ENCODE peak calls at places on chromosome 14, in four cellular contexts. L, A, U and K are unnamed samples.

GRCh38 chr14:74491952-74492351 is 1.2 kb downstream of the NPC2 start:
- DNase-seq in L (no peak), A (peak), U (peak), K (peak)

GRCh38 chr14:98946995-98947394 is 325.0 kb downstream of the BCL11B start:
- DNase-seq in L (no peak), A (no peak), U (peak), K (no peak)

GRCh38 chr14:24944800-24945199 is 105.1 kb downstream of the STXBP6 start:
- DNase-seq in L (no peak), A (no peak), U (no peak), K (no peak)

GRCh38 chr14:33986804-33987203 is 35.9 kb upstream of the EGLN3 start:
- DNase-seq in U (no peak), A (no peak), L (no peak), K (peak)

GRCh38 chr14:69069020-69069421 is 83.9 kb downstream of the DCAF5 start:
- DNase-seq in U (no peak), L (no peak), A (no peak), K (no peak)

GRCh38 chr14:97129639-97130038 is 332.5 kb downstream of the VRK1 start:
- DNase-seq in A (no peak), U (no peak), L (no peak), K (no peak)

GRCh38 chr14:89378119-89378518 is 38.9 kb downstream of the FOXN3 start:
- DNase-seq in L (no peak), U (no peak), A (no peak), K (peak)

GRCh38 chr14:68987653-68988036 is 8.5 kb upstream of the ACTN1 start:
- DNase-seq in L (no peak), U (no peak), A (no peak), K (peak)

GRCh38 chr14:36505193-36505815 is 14.7 kb downstream of the NKX2-1 start:
- DNase-seq in L (no peak), A (no peak), U (no peak), K (no peak)

GRCh38 chr14:69012251-69012953 is 33.3 kb upstream of the ACTN1 start:
- DNase-seq in L (no peak), A (no peak), U (no peak), K (no peak)

GRCh38 chr14:36866867-36867266 is 205.2 kb downstream of the PAX9 start:
- DNase-seq in A (no peak), L (no peak), U (no peak), K (peak)

GRCh38 chr14:44989497-44990440 is 27.8 kb downstream of the TOGARAM1 start:
- DNase-seq in L (no peak), A (no peak), U (no peak), K (peak)

GRCh38 chr14:56341766-56342418 is 223.7 kb downstream of the PELI2 start:
- DNase-seq in A (no peak), U (no peak), L (no peak), K (no peak)
- H3K4me3 ChIP-seq in A (no peak), U (no peak), L (no peak), K (no peak)

GRCh38 chr14:103033744-103034143 is 23.6 kb downstream of the CDC42BPB start:
- DNase-seq in A (no peak), L (no peak), U (no peak), K (no peak)

GRCh38 chr14:103030741-103031565 is 26.4 kb downstream of the CDC42BPB start:
- DNase-seq in U (no peak), L (no peak), A (no peak), K (no peak)

GRCh38 chr14:103029936-103030335 is 27.4 kb downstream of the CDC42BPB start:
- DNase-seq in A (no peak), L (no peak), U (no peak), K (no peak)

GRCh38 chr14:103031566-103031911 is 25.8 kb downstream of the CDC42BPB start:
- DNase-seq in A (no peak), L (no peak), U (no peak), K (no peak)

GRCh38 chr14:103031956-103032355 is 25.4 kb downstream of the CDC42BPB start:
- DNase-seq in L (no peak), A (peak), U (peak), K (no peak)
- TF ChIP-seq CTCF in L (no peak), A (peak), U (no peak), K (no peak)

GRCh38 chr14:100609941-100610391 is 22.7 kb upstream of the BEGAIN start:
- DNase-seq in U (no peak), A (no peak), L (no peak), K (no peak)
- H3K4me3 ChIP-seq in U (no peak), A (no peak), L (no peak), K (no peak)

GRCh38 chr14:67567654-67568053 is 32.4 kb downstream of the PIGH start:
- DNase-seq in L (no peak), U (no peak), A (no peak), K (no peak)
- TF ChIP-seq CTCF in L (no peak), U (no peak), A (no peak), K (no peak)

DNA sequence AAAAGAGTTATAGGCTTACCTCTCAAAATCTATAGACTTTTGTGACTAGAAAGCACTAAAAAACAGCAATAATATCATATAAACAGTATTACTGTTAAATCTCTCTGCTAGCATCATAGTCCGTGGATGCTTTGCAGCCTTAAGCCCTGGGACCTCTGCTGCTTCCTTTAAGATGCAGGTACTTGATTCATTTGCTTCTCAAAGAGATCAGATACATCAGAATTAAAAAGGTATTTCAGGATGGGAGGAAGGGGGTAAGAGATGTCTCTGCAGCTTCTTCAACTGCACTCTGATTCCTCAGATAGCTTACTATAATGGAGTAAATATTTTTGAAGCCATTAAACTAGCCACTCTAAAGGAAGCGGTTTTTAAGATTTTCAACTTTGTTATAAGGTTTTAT is 49.3 kb downstream of the PAPLN start:
- DNase-seq in A (no peak), U (no peak), L (no peak), K (no peak)
- H3K4me3 ChIP-seq in A (no peak), U (no peak), L (no peak), K (no peak)

DNA sequence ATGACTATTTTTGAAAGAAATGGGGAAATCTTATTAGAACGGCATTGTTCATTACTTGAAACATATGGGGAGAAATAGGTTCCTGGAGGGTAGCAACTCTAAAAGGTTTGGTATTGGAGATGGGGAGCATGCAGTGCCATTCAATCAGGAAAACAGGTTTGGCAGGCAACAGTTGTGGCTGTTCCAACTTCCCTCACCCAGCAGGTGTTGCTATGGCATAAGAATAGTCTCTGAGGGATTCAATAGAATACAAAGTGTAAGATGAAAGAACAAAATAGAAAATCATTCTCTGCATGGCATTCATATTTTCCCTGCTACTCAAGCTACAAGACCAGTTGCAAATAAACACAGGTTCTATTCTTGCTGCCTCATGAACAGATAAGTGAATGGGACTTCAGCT is 393.3 kb upstream of the RPL10L start:
- DNase-seq in A (no peak), L (no peak), U (peak), K (no peak)
- TF ChIP-seq CTCF in A (no peak), L (no peak), U (no peak), K (no peak)

GRCh38 chr14:101459392-101459900 is 101.8 kb upstream of the DIO3 start:
- DNase-seq in U (no peak), A (no peak), L (no peak), K (no peak)
- H3K4me3 ChIP-seq in U (peak), A (no peak), L (no peak), K (no peak)

GRCh38 chr14:50008562-50009355 is 107.6 kb downstream of the VCPKMT start:
- DNase-seq in U (no peak), L (no peak), A (peak), K (peak)

GRCh38 chr14:50006141-50006540 is 110.2 kb downstream of the VCPKMT start:
- DNase-seq in U (no peak), L (no peak), A (no peak), K (no peak)

GRCh38 chr14:50010752-50011151 is 105.6 kb downstream of the VCPKMT start:
- DNase-seq in U (no peak), A (no peak), L (no peak), K (no peak)

GRCh38 chr14:50003213-50004021 is 110.5 kb downstream of the ARF6 start:
- DNase-seq in U (peak), L (peak), A (peak), K (peak)

GRCh38 chr14:50007123-50007903 is 109.1 kb downstream of the VCPKMT start:
- DNase-seq in U (peak), L (no peak), A (peak), K (no peak)
- TF ChIP-seq CTCF in U (no peak), L (no peak), A (peak), K (no peak)